ENCODE peak calls at places on chromosomes 12 and 14, in four cellular contexts. One of them, this sample, is unnamed.

GRCh38 chr12:107079172-107080011 is 14.0 kb downstream of the CRY1 start:
- DNase-seq in HepG2: peak; percentile 24
- DNase-seq in SK-N-SH: no peak
- DNase-seq in GM12891: no peak
- DNase-seq in this sample: no peak

GRCh38 chr14:61322011-61322798 is 826 bp downstream of the PRKCH start:
- DNase-seq in HepG2: no peak
- DNase-seq in SK-N-SH: peak; percentile 26
- DNase-seq in GM12891: no peak
- DNase-seq in this sample: no peak

GRCh38 chr12:108310489-108310888 is 28.6 kb downstream of the CMKLR1 start:
- DNase-seq in HepG2: no peak
- DNase-seq in SK-N-SH: peak; percentile 71
- DNase-seq in GM12891: no peak
- DNase-seq in this sample: no peak

GRCh38 chr12:56836317-56836716 is 73.2 kb downstream of the HSD17B6 start:
- DNase-seq in HepG2: no peak
- DNase-seq in SK-N-SH: no peak
- DNase-seq in GM12891: no peak
- DNase-seq in this sample: no peak

GRCh38 chr14:105931808-105932483 is 405.6 kb downstream of the TMEM121 start:
- DNase-seq in HepG2: no peak
- DNase-seq in SK-N-SH: peak; percentile 83
- DNase-seq in GM12891: no peak
- DNase-seq in this sample: no peak

GRCh38 chr14:90409209-90409730 is 12.4 kb downstream of the CALM1 start:
- DNase-seq in HepG2: no peak
- DNase-seq in SK-N-SH: no peak
- DNase-seq in GM12891: no peak
- DNase-seq in this sample: no peak

GRCh38 chr14:102795060-102795925 is 18.0 kb downstream of the TRAF3 start:
- DNase-seq in HepG2: peak; percentile 82
- DNase-seq in SK-N-SH: no peak
- DNase-seq in GM12891: no peak
- DNase-seq in this sample: no peak

GRCh38 chr14:101557321-101557695 is 4.0 kb upstream of the DIO3 start:
- DNase-seq in HepG2: no peak
- DNase-seq in SK-N-SH: peak; percentile 28
- DNase-seq in GM12891: no peak
- DNase-seq in this sample: no peak

GRCh38 chr14:88614218-88614907 is 51.5 kb downstream of the ZC3H14 start:
- DNase-seq in HepG2: no peak
- DNase-seq in SK-N-SH: no peak
- DNase-seq in GM12891: no peak
- DNase-seq in this sample: no peak

GRCh38 chr12:52415870-52416750 is 10.0 kb upstream of the KRT82 start:
- DNase-seq in HepG2: no peak
- DNase-seq in SK-N-SH: no peak
- DNase-seq in GM12891: no peak
- DNase-seq in this sample: no peak

GRCh38 chr14:51400142-51400541 is 160.1 kb downstream of the TMX1 start:
- DNase-seq in HepG2: no peak
- DNase-seq in SK-N-SH: no peak
- DNase-seq in GM12891: no peak
- DNase-seq in this sample: no peak

GRCh38 chr12:91877022-91877421 is 268.6 kb downstream of the BTG1 start:
- DNase-seq in HepG2: no peak
- DNase-seq in SK-N-SH: no peak
- DNase-seq in GM12891: peak; percentile 1
- DNase-seq in this sample: no peak

GRCh38 chr12:22256076-22256475 is 78.4 kb downstream of the ST8SIA1 start:
- DNase-seq in HepG2: no peak
- DNase-seq in SK-N-SH: no peak
- DNase-seq in GM12891: no peak
- DNase-seq in this sample: no peak

GRCh38 chr14:101591121-101591520 is 29.8 kb downstream of the DIO3 start:
- DNase-seq in HepG2: no peak
- DNase-seq in SK-N-SH: peak; percentile 9
- DNase-seq in GM12891: no peak
- DNase-seq in this sample: no peak

GRCh38 chr12:33786532-33786931 is 235.8 kb upstream of the ALG10 start:
- DNase-seq in HepG2: no peak
- DNase-seq in SK-N-SH: no peak
- DNase-seq in GM12891: no peak
- DNase-seq in this sample: no peak

GRCh38 chr12:91179315-91179714 is 3.3 kb downstream of the DCN start:
- DNase-seq in HepG2: no peak
- DNase-seq in SK-N-SH: no peak
- DNase-seq in GM12891: no peak
- DNase-seq in this sample: no peak

GRCh38 chr12:40691913-40692616 is at the start of gene CNTN1:
- DNase-seq in HepG2: no peak
- DNase-seq in SK-N-SH: peak; percentile 97
- DNase-seq in GM12891: peak; percentile 28
- DNase-seq in this sample: no peak

GRCh38 chr14:68104518-68104917 is 284.9 kb downstream of the RAD51B start:
- DNase-seq in HepG2: peak; percentile 13
- DNase-seq in SK-N-SH: no peak
- DNase-seq in GM12891: no peak
- DNase-seq in this sample: no peak

GRCh38 chr12:109760031-109760929 is 46.7 kb downstream of the FAM222A start:
- DNase-seq in HepG2: peak; percentile 65
- DNase-seq in SK-N-SH: peak; percentile 22
- DNase-seq in GM12891: no peak
- DNase-seq in this sample: no peak

GRCh38 chr12:93000026-93000425 is 70.9 kb upstream of the EEA1 start:
- DNase-seq in HepG2: no peak
- DNase-seq in SK-N-SH: no peak
- DNase-seq in GM12891: no peak
- DNase-seq in this sample: no peak

GRCh38 chr12:113774526-113774925 is 191.6 kb downstream of the RBM19 start:
- DNase-seq in HepG2: no peak
- DNase-seq in SK-N-SH: no peak
- DNase-seq in GM12891: no peak
- DNase-seq in this sample: no peak

GRCh38 chr14:23638414-23639047 is 2.4 kb downstream of the DHRS2 start:
- DNase-seq in HepG2: peak; percentile 86
- DNase-seq in SK-N-SH: peak; percentile 36
- DNase-seq in GM12891: no peak
- DNase-seq in this sample: no peak

GRCh38 chr14:92880851-92881250 is 42.1 kb upstream of the CHGA start:
- DNase-seq in HepG2: peak; percentile 62
- DNase-seq in SK-N-SH: peak; percentile 63
- DNase-seq in GM12891: no peak
- DNase-seq in this sample: no peak

GRCh38 chr14:59356783-59357182 is 108.4 kb downstream of the GPR135 start:
- DNase-seq in HepG2: no peak
- DNase-seq in SK-N-SH: no peak
- DNase-seq in GM12891: no peak
- DNase-seq in this sample: peak; percentile 13

GRCh38 chr12:109479761-109480160 is 2.3 kb downstream of the UBE3B start:
- DNase-seq in HepG2: no peak
- DNase-seq in SK-N-SH: no peak
- DNase-seq in GM12891: no peak
- DNase-seq in this sample: no peak

GRCh38 chr12:74685385-74685784 is 147.8 kb downstream of the ATXN7L3B start:
- DNase-seq in HepG2: peak; percentile 50
- DNase-seq in SK-N-SH: no peak
- DNase-seq in GM12891: no peak
- DNase-seq in this sample: no peak

DNA sequence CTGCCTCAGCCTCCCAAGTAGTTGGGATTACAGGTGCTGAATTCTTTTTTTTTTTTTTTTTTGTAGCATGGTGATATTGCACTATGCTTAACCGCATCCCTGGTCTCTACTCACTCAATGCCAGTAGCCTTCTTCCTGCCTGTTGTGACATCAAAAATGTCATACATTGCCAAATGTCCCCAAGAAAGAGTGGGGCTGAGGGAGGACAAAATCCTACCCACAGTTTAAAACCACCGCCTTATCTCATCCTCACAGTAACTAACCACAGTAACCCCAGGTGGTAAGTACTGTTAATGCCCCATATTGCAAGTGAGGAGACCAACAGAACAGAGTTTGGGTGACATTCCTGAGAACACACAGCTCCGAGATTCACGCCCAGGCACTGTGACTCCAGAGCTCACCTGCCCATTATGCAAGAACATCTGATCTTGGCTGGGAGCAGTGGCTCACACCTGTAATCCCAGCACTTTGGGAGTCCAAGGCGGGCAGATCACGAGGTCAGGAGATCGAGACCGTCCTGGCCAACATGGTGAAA is 19.6 kb downstream of the MORN3 start:
- DNase-seq in HepG2: no peak
- DNase-seq in SK-N-SH: no peak
- DNase-seq in GM12891: no peak
- DNase-seq in this sample: no peak
- TF ChIP-seq TAF1 in HepG2: no peak
- TF ChIP-seq TAF1 in SK-N-SH: no peak
- TF ChIP-seq TAF1 in GM12891: no peak
- TF ChIP-seq TAF1 in this sample: no peak

GRCh38 chr12:121749267-121749666 is 36.7 kb downstream of the TMEM120B start:
- DNase-seq in HepG2: no peak
- DNase-seq in SK-N-SH: no peak
- DNase-seq in GM12891: no peak
- DNase-seq in this sample: no peak

GRCh38 chr12:121751034-121751433 is 38.5 kb downstream of the TMEM120B start:
- DNase-seq in HepG2: no peak
- DNase-seq in SK-N-SH: no peak
- DNase-seq in GM12891: no peak
- DNase-seq in this sample: no peak

GRCh38 chr12:121750507-121750955 is 38.0 kb downstream of the TMEM120B start:
- DNase-seq in HepG2: no peak
- DNase-seq in SK-N-SH: no peak
- DNase-seq in GM12891: no peak
- DNase-seq in this sample: no peak

GRCh38 chr12:121748218-121748570 is 35.6 kb downstream of the TMEM120B start:
- DNase-seq in HepG2: no peak
- DNase-seq in SK-N-SH: no peak
- DNase-seq in GM12891: no peak
- DNase-seq in this sample: no peak

GRCh38 chr12:121748571-121749265 is 36.2 kb downstream of the TMEM120B start:
- DNase-seq in HepG2: peak; percentile 88
- DNase-seq in SK-N-SH: no peak
- DNase-seq in GM12891: no peak
- DNase-seq in this sample: no peak
- TF ChIP-seq TAF1 in HepG2: no peak
- TF ChIP-seq TAF1 in SK-N-SH: no peak
- TF ChIP-seq TAF1 in GM12891: no peak
- TF ChIP-seq TAF1 in this sample: no peak

GRCh38 chr14:64891173-64891838 is 11.6 kb upstream of the SPTB start:
- DNase-seq in HepG2: no peak
- DNase-seq in SK-N-SH: no peak
- DNase-seq in GM12891: no peak
- DNase-seq in this sample: no peak

GRCh38 chr14:64889352-64889751 is 9.6 kb upstream of the SPTB start:
- DNase-seq in HepG2: no peak
- DNase-seq in SK-N-SH: no peak
- DNase-seq in GM12891: no peak
- DNase-seq in this sample: no peak

DNA sequence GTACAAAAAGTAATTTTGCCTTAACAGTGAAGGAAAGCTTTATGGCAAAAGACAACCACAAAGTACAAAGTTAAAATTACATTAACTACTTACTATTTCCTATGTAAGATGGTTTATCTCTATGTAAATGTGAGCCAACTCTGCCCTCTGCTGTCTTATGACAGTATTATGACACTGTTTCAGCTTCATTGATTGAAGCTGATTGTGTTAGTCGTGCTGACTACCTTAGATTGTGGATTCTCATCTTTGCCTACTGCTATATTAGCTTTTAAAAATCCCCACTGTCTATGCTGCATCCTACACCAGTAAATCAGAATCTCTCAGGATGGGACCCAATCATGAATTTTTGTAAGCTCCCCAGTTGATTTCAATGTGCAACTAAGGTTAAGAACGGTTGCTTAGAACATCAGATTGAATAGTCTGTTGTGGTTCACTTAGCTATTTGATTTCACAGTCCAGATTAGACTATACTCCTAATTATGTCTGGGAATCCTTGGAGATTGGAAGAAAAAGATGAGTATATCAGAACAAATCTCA is 12.2 kb upstream of the SPTB start:
- DNase-seq in HepG2: peak; percentile 56
- DNase-seq in SK-N-SH: peak; percentile 48
- DNase-seq in GM12891: no peak
- DNase-seq in this sample: no peak
- TF ChIP-seq TAF1 in HepG2: no peak
- TF ChIP-seq TAF1 in SK-N-SH: no peak
- TF ChIP-seq TAF1 in GM12891: no peak
- TF ChIP-seq TAF1 in this sample: no peak

GRCh38 chr12:76299536-76300296 is 48.5 kb downstream of the BBS10 start:
- DNase-seq in HepG2: peak; percentile 17
- DNase-seq in SK-N-SH: no peak
- DNase-seq in GM12891: no peak
- DNase-seq in this sample: no peak
- TF ChIP-seq TAF1 in HepG2: no peak
- TF ChIP-seq TAF1 in SK-N-SH: no peak
- TF ChIP-seq TAF1 in GM12891: no peak
- TF ChIP-seq TAF1 in this sample: no peak

GRCh38 chr12:5013206-5013830 is 30.4 kb upstream of the KCNA5 start:
- DNase-seq in HepG2: no peak
- DNase-seq in SK-N-SH: no peak
- DNase-seq in GM12891: no peak
- DNase-seq in this sample: no peak
- TF ChIP-seq TAF1 in HepG2: no peak
- TF ChIP-seq TAF1 in SK-N-SH: no peak
- TF ChIP-seq TAF1 in GM12891: no peak
- TF ChIP-seq TAF1 in this sample: no peak

DNA sequence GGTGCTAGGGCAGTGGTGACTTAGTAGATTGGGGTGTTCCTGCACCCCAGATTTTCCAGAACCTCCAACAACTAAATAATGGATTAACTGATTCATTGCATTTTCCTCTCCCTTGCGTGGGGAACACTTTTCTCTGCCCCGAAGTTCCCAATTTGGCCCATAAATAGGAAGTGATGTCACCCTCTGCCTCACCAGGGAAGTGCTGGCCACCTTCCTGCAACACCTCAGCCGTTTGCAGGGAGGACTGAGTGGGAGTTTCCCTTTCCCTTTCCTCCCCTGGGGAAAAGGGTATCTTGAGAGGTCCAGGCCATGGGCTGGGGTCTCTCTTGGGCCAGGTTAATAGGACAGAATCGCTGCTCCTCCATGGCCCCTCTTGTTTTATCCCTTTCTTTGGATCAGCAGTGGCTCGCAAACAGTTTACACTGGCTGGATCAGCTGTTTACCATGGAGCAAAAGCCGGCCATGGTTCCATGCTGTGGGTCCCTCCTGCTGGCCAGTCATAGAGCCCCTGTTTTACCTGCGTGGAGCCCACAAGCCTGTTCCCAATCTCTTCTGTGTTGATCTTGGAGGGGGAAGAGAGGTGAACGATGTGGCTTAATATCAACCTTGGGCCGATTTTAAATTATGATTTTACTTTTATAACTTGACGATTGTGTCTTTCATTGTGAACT is 91.6 kb upstream of the VRK1 start:
- DNase-seq in HepG2: no peak
- DNase-seq in SK-N-SH: no peak
- DNase-seq in GM12891: no peak
- DNase-seq in this sample: no peak
- TF ChIP-seq TAF1 in HepG2: no peak
- TF ChIP-seq TAF1 in SK-N-SH: no peak
- TF ChIP-seq TAF1 in GM12891: no peak
- TF ChIP-seq TAF1 in this sample: no peak

This sample was measured in GM12892.